ENCODE peak calls at places on chromosomes 6 and 20, in ten cellular contexts. One of them, this sample, is unnamed.
A peak's percentile ranks its signal among the peaks of the same experiment; 100 is the strongest.

GRCh38 chr20:44883214-44883902 is 2.1 kb upstream of the YWHAB start:
- DNase-seq in HCEC 1CT: no peak
- DNase-seq in activated naive CD4-positive, alpha-beta T cell: no peak
- DNase-seq in mesendoderm: no peak
- DNase-seq in HTR-8/SVneo: no peak
- DNase-seq in stimulated activated naive CD8-positive, alpha-beta T cell treated with anti-CD3 and anti-CD28 coated beads, Interleukin-15, amount 100 ng/mL, for 72 hours: no peak
- DNase-seq in LHCN-M2: no peak
- DNase-seq in stimulated activated CD8-positive, alpha-beta memory T cell treated with anti-CD3 and anti-CD28 coated beads, Interleukin-7, amount 100 ng/mL, for 24 hours: no peak
- DNase-seq in heart right ventricle: no peak
- DNase-seq in Right ventricle myocardium inferior: no peak
- DNase-seq in this sample: no peak

GRCh38 chr6:113995632-113996031 is 24.7 kb upstream of the HDAC2 start:
- DNase-seq in Right ventricle myocardium inferior: no peak
- DNase-seq in stimulated activated naive CD8-positive, alpha-beta T cell treated with anti-CD3 and anti-CD28 coated beads, Interleukin-15, amount 100 ng/mL, for 72 hours: no peak
- DNase-seq in activated naive CD4-positive, alpha-beta T cell: no peak
- DNase-seq in heart right ventricle: peak; percentile 41
- DNase-seq in HTR-8/SVneo: peak; percentile 84
- DNase-seq in HCEC 1CT: peak; percentile 98
- DNase-seq in LHCN-M2: peak; percentile 99
- DNase-seq in stimulated activated CD8-positive, alpha-beta memory T cell treated with anti-CD3 and anti-CD28 coated beads, Interleukin-7, amount 100 ng/mL, for 24 hours: no peak
- DNase-seq in mesendoderm: peak; percentile 95
- DNase-seq in this sample: no peak

GRCh38 chr6:54093306-54093705 is 17.9 kb upstream of the MLIP start:
- DNase-seq in stimulated activated CD8-positive, alpha-beta memory T cell treated with anti-CD3 and anti-CD28 coated beads, Interleukin-7, amount 100 ng/mL, for 24 hours: no peak
- DNase-seq in mesendoderm: no peak
- DNase-seq in LHCN-M2: no peak
- DNase-seq in activated naive CD4-positive, alpha-beta T cell: no peak
- DNase-seq in stimulated activated naive CD8-positive, alpha-beta T cell treated with anti-CD3 and anti-CD28 coated beads, Interleukin-15, amount 100 ng/mL, for 72 hours: no peak
- DNase-seq in HTR-8/SVneo: no peak
- DNase-seq in Right ventricle myocardium inferior: no peak
- DNase-seq in heart right ventricle: no peak
- DNase-seq in HCEC 1CT: no peak
- DNase-seq in this sample: no peak

GRCh38 chr20:2708073-2708415 is 15.5 kb downstream of the EBF4 start:
- DNase-seq in LHCN-M2: no peak
- DNase-seq in stimulated activated naive CD8-positive, alpha-beta T cell treated with anti-CD3 and anti-CD28 coated beads, Interleukin-15, amount 100 ng/mL, for 72 hours: no peak
- DNase-seq in HTR-8/SVneo: no peak
- DNase-seq in stimulated activated CD8-positive, alpha-beta memory T cell treated with anti-CD3 and anti-CD28 coated beads, Interleukin-7, amount 100 ng/mL, for 24 hours: no peak
- DNase-seq in HCEC 1CT: no peak
- DNase-seq in Right ventricle myocardium inferior: no peak
- DNase-seq in activated naive CD4-positive, alpha-beta T cell: no peak
- DNase-seq in mesendoderm: no peak
- DNase-seq in heart right ventricle: no peak
- DNase-seq in this sample: no peak

GRCh38 chr6:123901441-123901840 is 97.8 kb downstream of the NKAIN2 start:
- DNase-seq in mesendoderm: no peak
- DNase-seq in HTR-8/SVneo: no peak
- DNase-seq in heart right ventricle: no peak
- DNase-seq in HCEC 1CT: no peak
- DNase-seq in Right ventricle myocardium inferior: no peak
- DNase-seq in stimulated activated CD8-positive, alpha-beta memory T cell treated with anti-CD3 and anti-CD28 coated beads, Interleukin-7, amount 100 ng/mL, for 24 hours: no peak
- DNase-seq in LHCN-M2: peak; percentile 53
- DNase-seq in stimulated activated naive CD8-positive, alpha-beta T cell treated with anti-CD3 and anti-CD28 coated beads, Interleukin-15, amount 100 ng/mL, for 72 hours: no peak
- DNase-seq in activated naive CD4-positive, alpha-beta T cell: no peak
- DNase-seq in this sample: no peak

GRCh38 chr6:35096129-35096852 is 44.8 kb downstream of the TCP11 start:
- DNase-seq in LHCN-M2: peak; percentile 88
- DNase-seq in Right ventricle myocardium inferior: no peak
- DNase-seq in heart right ventricle: no peak
- DNase-seq in mesendoderm: no peak
- DNase-seq in HCEC 1CT: peak; percentile 80
- DNase-seq in activated naive CD4-positive, alpha-beta T cell: no peak
- DNase-seq in HTR-8/SVneo: peak; percentile 65
- DNase-seq in stimulated activated naive CD8-positive, alpha-beta T cell treated with anti-CD3 and anti-CD28 coated beads, Interleukin-15, amount 100 ng/mL, for 72 hours: no peak
- DNase-seq in stimulated activated CD8-positive, alpha-beta memory T cell treated with anti-CD3 and anti-CD28 coated beads, Interleukin-7, amount 100 ng/mL, for 24 hours: no peak
- DNase-seq in this sample: no peak

GRCh38 chr20:32965581-32966373 is 38.5 kb downstream of the SUN5 start:
- DNase-seq in activated naive CD4-positive, alpha-beta T cell: no peak
- DNase-seq in stimulated activated naive CD8-positive, alpha-beta T cell treated with anti-CD3 and anti-CD28 coated beads, Interleukin-15, amount 100 ng/mL, for 72 hours: no peak
- DNase-seq in LHCN-M2: no peak
- DNase-seq in HCEC 1CT: no peak
- DNase-seq in HTR-8/SVneo: no peak
- DNase-seq in heart right ventricle: no peak
- DNase-seq in mesendoderm: no peak
- DNase-seq in stimulated activated CD8-positive, alpha-beta memory T cell treated with anti-CD3 and anti-CD28 coated beads, Interleukin-7, amount 100 ng/mL, for 24 hours: no peak
- DNase-seq in Right ventricle myocardium inferior: no peak
- DNase-seq in this sample: no peak

GRCh38 chr20:58945967-58946631 is 35.0 kb upstream of the NELFCD start:
- DNase-seq in LHCN-M2: no peak
- DNase-seq in mesendoderm: no peak
- DNase-seq in stimulated activated naive CD8-positive, alpha-beta T cell treated with anti-CD3 and anti-CD28 coated beads, Interleukin-15, amount 100 ng/mL, for 72 hours: no peak
- DNase-seq in heart right ventricle: no peak
- DNase-seq in HCEC 1CT: no peak
- DNase-seq in Right ventricle myocardium inferior: no peak
- DNase-seq in HTR-8/SVneo: no peak
- DNase-seq in activated naive CD4-positive, alpha-beta T cell: no peak
- DNase-seq in stimulated activated CD8-positive, alpha-beta memory T cell treated with anti-CD3 and anti-CD28 coated beads, Interleukin-7, amount 100 ng/mL, for 24 hours: no peak
- DNase-seq in this sample: no peak

GRCh38 chr6:30127238-30128093 is 8.5 kb upstream of the TRIM40 start:
- DNase-seq in HTR-8/SVneo: no peak
- DNase-seq in stimulated activated naive CD8-positive, alpha-beta T cell treated with anti-CD3 and anti-CD28 coated beads, Interleukin-15, amount 100 ng/mL, for 72 hours: no peak
- DNase-seq in HCEC 1CT: no peak
- DNase-seq in mesendoderm: peak; percentile 55
- DNase-seq in Right ventricle myocardium inferior: peak; percentile 51
- DNase-seq in stimulated activated CD8-positive, alpha-beta memory T cell treated with anti-CD3 and anti-CD28 coated beads, Interleukin-7, amount 100 ng/mL, for 24 hours: no peak
- DNase-seq in heart right ventricle: no peak
- DNase-seq in LHCN-M2: no peak
- DNase-seq in activated naive CD4-positive, alpha-beta T cell: no peak
- DNase-seq in this sample: no peak

GRCh38 chr6:27593200-27593818 is 120.4 kb upstream of the ZNF184 start:
- DNase-seq in stimulated activated naive CD8-positive, alpha-beta T cell treated with anti-CD3 and anti-CD28 coated beads, Interleukin-15, amount 100 ng/mL, for 72 hours: no peak
- DNase-seq in stimulated activated CD8-positive, alpha-beta memory T cell treated with anti-CD3 and anti-CD28 coated beads, Interleukin-7, amount 100 ng/mL, for 24 hours: no peak
- DNase-seq in heart right ventricle: no peak
- DNase-seq in activated naive CD4-positive, alpha-beta T cell: no peak
- DNase-seq in HTR-8/SVneo: no peak
- DNase-seq in Right ventricle myocardium inferior: no peak
- DNase-seq in LHCN-M2: no peak
- DNase-seq in HCEC 1CT: no peak
- DNase-seq in mesendoderm: no peak
- DNase-seq in this sample: no peak

GRCh38 chr20:32509639-32510066 is 75.5 kb downstream of the NOL4L start:
- DNase-seq in stimulated activated CD8-positive, alpha-beta memory T cell treated with anti-CD3 and anti-CD28 coated beads, Interleukin-7, amount 100 ng/mL, for 24 hours: peak; percentile 33
- DNase-seq in activated naive CD4-positive, alpha-beta T cell: peak; percentile 24
- DNase-seq in Right ventricle myocardium inferior: no peak
- DNase-seq in stimulated activated naive CD8-positive, alpha-beta T cell treated with anti-CD3 and anti-CD28 coated beads, Interleukin-15, amount 100 ng/mL, for 72 hours: peak; percentile 64
- DNase-seq in HCEC 1CT: no peak
- DNase-seq in heart right ventricle: no peak
- DNase-seq in HTR-8/SVneo: peak; percentile 92
- DNase-seq in LHCN-M2: peak; percentile 19
- DNase-seq in mesendoderm: no peak
- DNase-seq in this sample: peak; percentile 42

GRCh38 chr6:151285121-151285520 is 45.4 kb downstream of the AKAP12 start:
- DNase-seq in stimulated activated CD8-positive, alpha-beta memory T cell treated with anti-CD3 and anti-CD28 coated beads, Interleukin-7, amount 100 ng/mL, for 24 hours: no peak
- DNase-seq in activated naive CD4-positive, alpha-beta T cell: no peak
- DNase-seq in Right ventricle myocardium inferior: no peak
- DNase-seq in mesendoderm: no peak
- DNase-seq in LHCN-M2: peak; percentile 52
- DNase-seq in heart right ventricle: peak; percentile 40
- DNase-seq in stimulated activated naive CD8-positive, alpha-beta T cell treated with anti-CD3 and anti-CD28 coated beads, Interleukin-15, amount 100 ng/mL, for 72 hours: no peak
- DNase-seq in HTR-8/SVneo: no peak
- DNase-seq in HCEC 1CT: peak; percentile 23
- DNase-seq in this sample: no peak

GRCh38 chr6:52566853-52567279 is 10.0 kb downstream of the TRAM2 start:
- DNase-seq in heart right ventricle: no peak
- DNase-seq in HTR-8/SVneo: peak; percentile 54
- DNase-seq in LHCN-M2: peak; percentile 100
- DNase-seq in activated naive CD4-positive, alpha-beta T cell: no peak
- DNase-seq in HCEC 1CT: peak; percentile 99
- DNase-seq in stimulated activated naive CD8-positive, alpha-beta T cell treated with anti-CD3 and anti-CD28 coated beads, Interleukin-15, amount 100 ng/mL, for 72 hours: no peak
- DNase-seq in stimulated activated CD8-positive, alpha-beta memory T cell treated with anti-CD3 and anti-CD28 coated beads, Interleukin-7, amount 100 ng/mL, for 24 hours: no peak
- DNase-seq in Right ventricle myocardium inferior: no peak
- DNase-seq in mesendoderm: peak; percentile 78
- DNase-seq in this sample: no peak

GRCh38 chr6:150541587-150541986 is 58.1 kb upstream of the PLEKHG1 start:
- DNase-seq in Right ventricle myocardium inferior: no peak
- DNase-seq in HCEC 1CT: no peak
- DNase-seq in heart right ventricle: no peak
- DNase-seq in stimulated activated CD8-positive, alpha-beta memory T cell treated with anti-CD3 and anti-CD28 coated beads, Interleukin-7, amount 100 ng/mL, for 24 hours: no peak
- DNase-seq in stimulated activated naive CD8-positive, alpha-beta T cell treated with anti-CD3 and anti-CD28 coated beads, Interleukin-15, amount 100 ng/mL, for 72 hours: no peak
- DNase-seq in HTR-8/SVneo: no peak
- DNase-seq in activated naive CD4-positive, alpha-beta T cell: no peak
- DNase-seq in mesendoderm: no peak
- DNase-seq in LHCN-M2: no peak
- DNase-seq in this sample: no peak

GRCh38 chr20:57391439-57392129 is 388 bp downstream of the RBM38 start:
- DNase-seq in mesendoderm: no peak
- DNase-seq in Right ventricle myocardium inferior: peak; percentile 78
- DNase-seq in HCEC 1CT: no peak
- DNase-seq in heart right ventricle: no peak
- DNase-seq in activated naive CD4-positive, alpha-beta T cell: no peak
- DNase-seq in HTR-8/SVneo: no peak
- DNase-seq in stimulated activated CD8-positive, alpha-beta memory T cell treated with anti-CD3 and anti-CD28 coated beads, Interleukin-7, amount 100 ng/mL, for 24 hours: no peak
- DNase-seq in LHCN-M2: no peak
- DNase-seq in stimulated activated naive CD8-positive, alpha-beta T cell treated with anti-CD3 and anti-CD28 coated beads, Interleukin-15, amount 100 ng/mL, for 72 hours: peak; percentile 67
- DNase-seq in this sample: no peak

GRCh38 chr6:21994821-21995220 is 302.0 kb downstream of the PRL start:
- DNase-seq in HCEC 1CT: no peak
- DNase-seq in HTR-8/SVneo: no peak
- DNase-seq in stimulated activated CD8-positive, alpha-beta memory T cell treated with anti-CD3 and anti-CD28 coated beads, Interleukin-7, amount 100 ng/mL, for 24 hours: no peak
- DNase-seq in stimulated activated naive CD8-positive, alpha-beta T cell treated with anti-CD3 and anti-CD28 coated beads, Interleukin-15, amount 100 ng/mL, for 72 hours: no peak
- DNase-seq in Right ventricle myocardium inferior: no peak
- DNase-seq in LHCN-M2: no peak
- DNase-seq in heart right ventricle: no peak
- DNase-seq in mesendoderm: no peak
- DNase-seq in activated naive CD4-positive, alpha-beta T cell: no peak
- DNase-seq in this sample: no peak

GRCh38 chr6:110949679-110950285 is 8.7 kb upstream of the GTF3C6 start:
- DNase-seq in heart right ventricle: no peak
- DNase-seq in Right ventricle myocardium inferior: no peak
- DNase-seq in activated naive CD4-positive, alpha-beta T cell: no peak
- DNase-seq in mesendoderm: no peak
- DNase-seq in stimulated activated CD8-positive, alpha-beta memory T cell treated with anti-CD3 and anti-CD28 coated beads, Interleukin-7, amount 100 ng/mL, for 24 hours: no peak
- DNase-seq in HTR-8/SVneo: no peak
- DNase-seq in HCEC 1CT: peak; percentile 38
- DNase-seq in LHCN-M2: peak; percentile 54
- DNase-seq in stimulated activated naive CD8-positive, alpha-beta T cell treated with anti-CD3 and anti-CD28 coated beads, Interleukin-15, amount 100 ng/mL, for 72 hours: no peak
- DNase-seq in this sample: no peak

GRCh38 chr20:14337400-14338171 is at the start of gene FLRT3:
- DNase-seq in mesendoderm: peak; percentile 98
- DNase-seq in stimulated activated CD8-positive, alpha-beta memory T cell treated with anti-CD3 and anti-CD28 coated beads, Interleukin-7, amount 100 ng/mL, for 24 hours: no peak
- DNase-seq in Right ventricle myocardium inferior: no peak
- DNase-seq in stimulated activated naive CD8-positive, alpha-beta T cell treated with anti-CD3 and anti-CD28 coated beads, Interleukin-15, amount 100 ng/mL, for 72 hours: peak; percentile 1
- DNase-seq in HCEC 1CT: peak; percentile 94
- DNase-seq in LHCN-M2: peak; percentile 97
- DNase-seq in heart right ventricle: peak; percentile 54
- DNase-seq in activated naive CD4-positive, alpha-beta T cell: no peak
- DNase-seq in HTR-8/SVneo: peak; percentile 14
- DNase-seq in this sample: no peak

GRCh38 chr6:157604816-157605215 is 218.2 kb upstream of the SNX9 start:
- DNase-seq in HTR-8/SVneo: no peak
- DNase-seq in heart right ventricle: no peak
- DNase-seq in activated naive CD4-positive, alpha-beta T cell: no peak
- DNase-seq in stimulated activated CD8-positive, alpha-beta memory T cell treated with anti-CD3 and anti-CD28 coated beads, Interleukin-7, amount 100 ng/mL, for 24 hours: no peak
- DNase-seq in LHCN-M2: no peak
- DNase-seq in mesendoderm: no peak
- DNase-seq in Right ventricle myocardium inferior: no peak
- DNase-seq in HCEC 1CT: no peak
- DNase-seq in stimulated activated naive CD8-positive, alpha-beta T cell treated with anti-CD3 and anti-CD28 coated beads, Interleukin-15, amount 100 ng/mL, for 72 hours: no peak
- DNase-seq in this sample: no peak

GRCh38 chr6:89368107-89368506 is 15.6 kb upstream of the UBE2J1 start:
- DNase-seq in activated naive CD4-positive, alpha-beta T cell: peak; percentile 37
- DNase-seq in HCEC 1CT: peak; percentile 39
- DNase-seq in stimulated activated CD8-positive, alpha-beta memory T cell treated with anti-CD3 and anti-CD28 coated beads, Interleukin-7, amount 100 ng/mL, for 24 hours: peak; percentile 39
- DNase-seq in Right ventricle myocardium inferior: no peak
- DNase-seq in HTR-8/SVneo: no peak
- DNase-seq in stimulated activated naive CD8-positive, alpha-beta T cell treated with anti-CD3 and anti-CD28 coated beads, Interleukin-15, amount 100 ng/mL, for 72 hours: peak; percentile 44
- DNase-seq in mesendoderm: peak; percentile 63
- DNase-seq in heart right ventricle: peak; percentile 59
- DNase-seq in LHCN-M2: peak; percentile 52
- DNase-seq in this sample: peak; percentile 42

GRCh38 chr20:63102720-63103375 is 96.1 kb upstream of the BHLHE23 start:
- DNase-seq in activated naive CD4-positive, alpha-beta T cell: peak; percentile 64
- DNase-seq in Right ventricle myocardium inferior: peak; percentile 73
- DNase-seq in LHCN-M2: peak; percentile 7
- DNase-seq in heart right ventricle: no peak
- DNase-seq in HTR-8/SVneo: peak; percentile 57
- DNase-seq in stimulated activated CD8-positive, alpha-beta memory T cell treated with anti-CD3 and anti-CD28 coated beads, Interleukin-7, amount 100 ng/mL, for 24 hours: no peak
- DNase-seq in stimulated activated naive CD8-positive, alpha-beta T cell treated with anti-CD3 and anti-CD28 coated beads, Interleukin-15, amount 100 ng/mL, for 72 hours: peak; percentile 73
- DNase-seq in HCEC 1CT: peak; percentile 11
- DNase-seq in mesendoderm: peak; percentile 58
- DNase-seq in this sample: peak; percentile 22

GRCh38 chr6:150182460-150183078 is 39.7 kb downstream of the PPP1R14C start:
- DNase-seq in mesendoderm: no peak
- DNase-seq in Right ventricle myocardium inferior: no peak
- DNase-seq in activated naive CD4-positive, alpha-beta T cell: no peak
- DNase-seq in stimulated activated CD8-positive, alpha-beta memory T cell treated with anti-CD3 and anti-CD28 coated beads, Interleukin-7, amount 100 ng/mL, for 24 hours: no peak
- DNase-seq in LHCN-M2: no peak
- DNase-seq in stimulated activated naive CD8-positive, alpha-beta T cell treated with anti-CD3 and anti-CD28 coated beads, Interleukin-15, amount 100 ng/mL, for 72 hours: no peak
- DNase-seq in HCEC 1CT: no peak
- DNase-seq in HTR-8/SVneo: no peak
- DNase-seq in heart right ventricle: no peak
- DNase-seq in this sample: no peak

GRCh38 chr6:23106951-23107350 is 537.6 kb downstream of the HDGFL1 start:
- DNase-seq in stimulated activated naive CD8-positive, alpha-beta T cell treated with anti-CD3 and anti-CD28 coated beads, Interleukin-15, amount 100 ng/mL, for 72 hours: no peak
- DNase-seq in HCEC 1CT: peak; percentile 80
- DNase-seq in Right ventricle myocardium inferior: no peak
- DNase-seq in stimulated activated CD8-positive, alpha-beta memory T cell treated with anti-CD3 and anti-CD28 coated beads, Interleukin-7, amount 100 ng/mL, for 24 hours: no peak
- DNase-seq in HTR-8/SVneo: no peak
- DNase-seq in LHCN-M2: peak; percentile 84
- DNase-seq in activated naive CD4-positive, alpha-beta T cell: no peak
- DNase-seq in mesendoderm: no peak
- DNase-seq in heart right ventricle: no peak
- DNase-seq in this sample: no peak

GRCh38 chr6:156988276-156989158 is 211.3 kb downstream of the ARID1B start:
- DNase-seq in LHCN-M2: peak; percentile 44
- DNase-seq in HTR-8/SVneo: no peak
- DNase-seq in mesendoderm: peak; percentile 73
- DNase-seq in HCEC 1CT: no peak
- DNase-seq in activated naive CD4-positive, alpha-beta T cell: no peak
- DNase-seq in stimulated activated CD8-positive, alpha-beta memory T cell treated with anti-CD3 and anti-CD28 coated beads, Interleukin-7, amount 100 ng/mL, for 24 hours: no peak
- DNase-seq in Right ventricle myocardium inferior: no peak
- DNase-seq in stimulated activated naive CD8-positive, alpha-beta T cell treated with anti-CD3 and anti-CD28 coated beads, Interleukin-15, amount 100 ng/mL, for 72 hours: no peak
- DNase-seq in heart right ventricle: no peak
- DNase-seq in this sample: no peak

GRCh38 chr6:44674226-44675155 is 287.0 kb downstream of the CDC5L start:
- DNase-seq in heart right ventricle: no peak
- DNase-seq in mesendoderm: no peak
- DNase-seq in stimulated activated CD8-positive, alpha-beta memory T cell treated with anti-CD3 and anti-CD28 coated beads, Interleukin-7, amount 100 ng/mL, for 24 hours: no peak
- DNase-seq in HTR-8/SVneo: no peak
- DNase-seq in Right ventricle myocardium inferior: no peak
- DNase-seq in stimulated activated naive CD8-positive, alpha-beta T cell treated with anti-CD3 and anti-CD28 coated beads, Interleukin-15, amount 100 ng/mL, for 72 hours: no peak
- DNase-seq in LHCN-M2: no peak
- DNase-seq in activated naive CD4-positive, alpha-beta T cell: no peak
- DNase-seq in HCEC 1CT: no peak
- DNase-seq in this sample: no peak

GRCh38 chr6:155850408-155850841 is 394.8 kb upstream of the NOX3 start:
- DNase-seq in stimulated activated CD8-positive, alpha-beta memory T cell treated with anti-CD3 and anti-CD28 coated beads, Interleukin-7, amount 100 ng/mL, for 24 hours: no peak
- DNase-seq in Right ventricle myocardium inferior: no peak
- DNase-seq in heart right ventricle: no peak
- DNase-seq in mesendoderm: no peak
- DNase-seq in activated naive CD4-positive, alpha-beta T cell: no peak
- DNase-seq in stimulated activated naive CD8-positive, alpha-beta T cell treated with anti-CD3 and anti-CD28 coated beads, Interleukin-15, amount 100 ng/mL, for 72 hours: no peak
- DNase-seq in HCEC 1CT: peak; percentile 55
- DNase-seq in HTR-8/SVneo: peak; percentile 13
- DNase-seq in LHCN-M2: peak; percentile 3
- DNase-seq in this sample: no peak

GRCh38 chr6:143027058-143027457 is 33.6 kb upstream of the AIG1 start:
- DNase-seq in HCEC 1CT: peak; percentile 29
- DNase-seq in stimulated activated CD8-positive, alpha-beta memory T cell treated with anti-CD3 and anti-CD28 coated beads, Interleukin-7, amount 100 ng/mL, for 24 hours: no peak
- DNase-seq in heart right ventricle: peak; percentile 26
- DNase-seq in Right ventricle myocardium inferior: peak; percentile 60
- DNase-seq in mesendoderm: peak; percentile 69
- DNase-seq in activated naive CD4-positive, alpha-beta T cell: peak; percentile 23
- DNase-seq in stimulated activated naive CD8-positive, alpha-beta T cell treated with anti-CD3 and anti-CD28 coated beads, Interleukin-15, amount 100 ng/mL, for 72 hours: peak; percentile 20
- DNase-seq in HTR-8/SVneo: peak; percentile 10
- DNase-seq in LHCN-M2: peak; percentile 18
- DNase-seq in this sample: peak; percentile 11

GRCh38 chr20:29299811-29300578 is 1957.5 kb upstream of the DEFB115 start:
- DNase-seq in stimulated activated CD8-positive, alpha-beta memory T cell treated with anti-CD3 and anti-CD28 coated beads, Interleukin-7, amount 100 ng/mL, for 24 hours: no peak
- DNase-seq in stimulated activated naive CD8-positive, alpha-beta T cell treated with anti-CD3 and anti-CD28 coated beads, Interleukin-15, amount 100 ng/mL, for 72 hours: no peak
- DNase-seq in heart right ventricle: no peak
- DNase-seq in LHCN-M2: no peak
- DNase-seq in HCEC 1CT: no peak
- DNase-seq in activated naive CD4-positive, alpha-beta T cell: no peak
- DNase-seq in mesendoderm: no peak
- DNase-seq in HTR-8/SVneo: no peak
- DNase-seq in Right ventricle myocardium inferior: peak; percentile 30
- DNase-seq in this sample: no peak